ENCODE peak calls at places on chromosomes 2 and 18, in eight cellular contexts. G is foreskin fibroblast; B is stimulated activated naive CD8-positive, alpha-beta T cell treated with anti-CD3 and anti-CD28 coated beads, Interleukin-15, amount 100 ng/mL, for 72 hours; R is HT1080; Y is activated naive CD4-positive, alpha-beta T cell treated with Interleukin-2 at 50 U/mL for 16 hours; V is brain microvascular endothelial cell; Z is kidney tubule cell; N is LHCN-M2. C is an unnamed sample.

GRCh38 chr2:120763516-120763915 is 27.8 kb downstream of the GLI2 start:
- DNase-seq in G (no peak), B (no peak), R (no peak), Y (no peak), V (no peak), Z (no peak), N (no peak), C (no peak)

GRCh38 chr2:110955546-110955945 is 165.2 kb upstream of the BCL2L11 start:
- DNase-seq in G (no peak), B (no peak), R (no peak), Y (no peak), V (no peak), Z (peak; percentile 54), N (no peak), C (no peak)

GRCh38 chr2:16123881-16124780 is 183.8 kb downstream of the MYCN start:
- DNase-seq in G (no peak), B (no peak), R (no peak), Y (no peak), V (no peak), Z (no peak), N (no peak), C (no peak)

GRCh38 chr2:25323042-25323514 is 18.6 kb downstream of the DNMT3A start:
- DNase-seq in G (peak; percentile 51), B (no peak), R (no peak), Y (peak; percentile 73), V (peak; percentile 53), Z (no peak), N (peak; percentile 43), C (no peak)

GRCh38 chr18:44774191-44774590 is 93.5 kb downstream of the SETBP1 start:
- DNase-seq in G (no peak), B (no peak), R (no peak), Y (no peak), V (no peak), Z (no peak), N (no peak), C (no peak)

GRCh38 chr2:11753886-11754704 is 7.7 kb downstream of the LPIN1 start:
- DNase-seq in G (no peak), B (peak; percentile 69), R (peak; percentile 85), Y (peak; percentile 78), V (peak; percentile 52), Z (peak; percentile 86), N (peak; percentile 65), C (peak; percentile 61)

GRCh38 chr2:236236559-236237450 is 27.4 kb downstream of the ASB18 start:
- DNase-seq in G (no peak), B (no peak), R (no peak), Y (no peak), V (no peak), Z (no peak), N (no peak), C (no peak)

GRCh38 chr18:70190529-70190928 is 15.0 kb downstream of the RTTN start:
- DNase-seq in G (no peak), B (no peak), R (no peak), Y (no peak), V (no peak), Z (no peak), N (no peak), C (no peak)

C was measured in astrocyte of the spinal cord.